ENCODE peak calls at places on chromosomes 4 and X, in six cellular contexts. G, O, V, Z, E and W are unnamed samples. For H3K9me3, the result is how much of the 10 kb centered on the place peaks cover.

GRCh38 chr4:57064811-57065711 is 45.1 kb downstream of the IGFBP7 start:
- DNase-seq in G (no peak), O (peak), V (no peak), Z (no peak), E (peak), W (peak)

GRCh38 chr4:138555584-138555983 is 313.4 kb upstream of the SLC7A11 start:
- DNase-seq in G (no peak), O (no peak), V (no peak), Z (peak), E (no peak), W (no peak)

GRCh38 chr4:36222702-36223101 is 21.6 kb downstream of the ARAP2 start:
- DNase-seq in G (no peak), O (no peak), V (no peak), Z (no peak), E (no peak), W (no peak)

GRCh38 chr4:7429069-7429416 is 5.7 kb downstream of the PSAPL1 start:
- DNase-seq in G (no peak), O (no peak), V (no peak), Z (no peak), E (no peak), W (no peak)

GRCh38 chrX:19627533-19627932 is 112.2 kb upstream of the MAP3K15 start:
- DNase-seq in G (no peak), O (peak), V (no peak), Z (no peak), E (peak), W (peak)

GRCh38 chrX:135194684-135195083 is 23.5 kb upstream of the CT55 start:
- DNase-seq in G (peak), O (no peak), V (no peak), Z (peak), E (no peak), W (no peak)

GRCh38 chr4:20075479-20075878 is 176.2 kb upstream of the SLIT2 start:
- DNase-seq in G (no peak), O (peak), V (no peak), Z (no peak), E (no peak), W (peak)

GRCh38 chr4:76738081-76738931 is 159.6 kb downstream of the SOWAHB start:
- DNase-seq in G (no peak), O (peak), V (no peak), Z (no peak), E (no peak), W (peak)

GRCh38 chr4:3342182-3342854 is 49.5 kb downstream of the RGS12 start:
- DNase-seq in G (no peak), O (peak), V (no peak), Z (no peak), E (no peak), W (peak)

GRCh38 chr4:24642941-24643628 is 58.7 kb upstream of the DHX15 start:
- DNase-seq in G (no peak), O (peak), V (no peak), Z (no peak), E (peak), W (peak)

GRCh38 chr4:88107406-88108107 is 50.9 kb downstream of the ABCG2 start:
- DNase-seq in G (no peak), O (peak), V (no peak), Z (no peak), E (peak), W (no peak)

GRCh38 chr4:172042714-172043114 is 229.5 kb downstream of the GALNTL6 start:
- DNase-seq in G (no peak), O (no peak), V (no peak), Z (no peak), E (peak), W (no peak)

GRCh38 chrX:154317391-154318000 is 21.9 kb downstream of the TKTL1 start:
- DNase-seq in G (no peak), O (peak), V (no peak), Z (peak), E (peak), W (peak)

GRCh38 chrX:11664211-11664888 is 1.4 kb downstream of the ARHGAP6 start:
- DNase-seq in G (no peak), O (no peak), V (no peak), Z (peak), E (peak), W (peak)

GRCh38 chr4:184267673-184268573 is 50.2 kb upstream of the ENPP6 start:
- DNase-seq in G (no peak), O (peak), V (no peak), Z (peak), E (peak), W (peak)

GRCh38 chrX:64394874-64395567 is at the start of gene MTMR8:
- DNase-seq in G (peak), O (no peak), V (peak), Z (peak), E (peak), W (peak)

GRCh38 chrX:78527263-78527662 is 131.9 kb downstream of the RTL3 start:
- DNase-seq in G (no peak), O (peak), V (no peak), Z (no peak), E (peak), W (no peak)

GRCh38 chrX:74242050-74242449 is 61.9 kb upstream of the ZCCHC13 start:
- DNase-seq in G (no peak), O (peak), V (no peak), Z (no peak), E (no peak), W (peak)

GRCh38 chrX:41655631-41656030 is 33.1 kb upstream of the GPR34 start:
- DNase-seq in G (no peak), O (peak), V (no peak), Z (no peak), E (no peak), W (peak)

GRCh38 chr4:8252301-8253173 is 17.0 kb upstream of the HTRA3 start:
- DNase-seq in G (no peak), O (peak), V (no peak), Z (no peak), E (no peak), W (peak)

GRCh38 chr4:72031868-72032619 is at the start of gene NPFFR2:
- DNase-seq in G (peak), O (no peak), V (peak), Z (peak), E (peak), W (peak)

GRCh38 chrX:141989134-141989533 is 85.4 kb downstream of the MAGEC1 start:
- DNase-seq in G (no peak), O (no peak), V (no peak), Z (no peak), E (no peak), W (no peak)

GRCh38 chrX:12013220-12013619 is 125.1 kb upstream of the FRMPD4 start:
- DNase-seq in G (no peak), O (peak), V (no peak), Z (no peak), E (peak), W (peak)

GRCh38 chr4:74339501-74339900 is 25.4 kb upstream of the EREG start:
- DNase-seq in G (no peak), O (no peak), V (no peak), Z (no peak), E (no peak), W (no peak)

GRCh38 chrX:119118780-119119395 is 8.7 kb downstream of the KIAA1210 start:
- DNase-seq in G (peak), O (peak), V (peak), Z (peak), E (peak), W (peak)

GRCh38 chr4:109745830-109746229 is 16.0 kb upstream of the PLA2G12A start:
- DNase-seq in G (no peak), O (no peak), V (no peak), Z (no peak), E (no peak), W (no peak)

GRCh38 chr4:185312699-185313098 is 83.0 kb downstream of the LRP2BP start:
- DNase-seq in G (no peak), O (peak), V (no peak), Z (no peak), E (peak), W (no peak)

GRCh38 chr4:189001283-189001970 is 862.2 kb downstream of the TRIML1 start:
- DNase-seq in G (no peak), O (no peak), V (no peak), Z (no peak), E (no peak), W (no peak)

GRCh38 chr4:24211821-24212220 is 322.0 kb upstream of the PPARGC1A start:
- DNase-seq in G (no peak), O (peak), V (no peak), Z (no peak), E (no peak), W (no peak)

GRCh38 chr4:151486166-151486565 is 77.2 kb downstream of the FHIP1A start:
- DNase-seq in G (no peak), O (peak), V (no peak), Z (no peak), E (no peak), W (peak)

GRCh38 chrX:113580486-113580885 is 739.9 kb upstream of the AMOT start:
- DNase-seq in G (no peak), O (no peak), V (no peak), Z (no peak), E (no peak), W (no peak)

GRCh38 chrX:53186363-53186762 is 38.6 kb downstream of the KDM5C start:
- DNase-seq in G (no peak), O (peak), V (no peak), Z (no peak), E (peak), W (no peak)

GRCh38 chr4:453267-453666 is 45.7 kb downstream of the ZNF721 start:
- DNase-seq in G (no peak), O (no peak), V (no peak), Z (no peak), E (no peak), W (no peak)
- H3K9me3 ChIP-seq in G (half or more), O (half or more), V (half or more), Z (half or more), E (under half), W (half or more)

GRCh38 chr4:153518001-153518400 is 51.8 kb downstream of the TMEM131L start:
- DNase-seq in G (no peak), O (peak), V (no peak), Z (no peak), E (no peak), W (no peak)
- H4K8ac ChIP-seq in G (no peak), O (no peak), V (no peak), Z (no peak), E (no peak), W (no peak)

DNA sequence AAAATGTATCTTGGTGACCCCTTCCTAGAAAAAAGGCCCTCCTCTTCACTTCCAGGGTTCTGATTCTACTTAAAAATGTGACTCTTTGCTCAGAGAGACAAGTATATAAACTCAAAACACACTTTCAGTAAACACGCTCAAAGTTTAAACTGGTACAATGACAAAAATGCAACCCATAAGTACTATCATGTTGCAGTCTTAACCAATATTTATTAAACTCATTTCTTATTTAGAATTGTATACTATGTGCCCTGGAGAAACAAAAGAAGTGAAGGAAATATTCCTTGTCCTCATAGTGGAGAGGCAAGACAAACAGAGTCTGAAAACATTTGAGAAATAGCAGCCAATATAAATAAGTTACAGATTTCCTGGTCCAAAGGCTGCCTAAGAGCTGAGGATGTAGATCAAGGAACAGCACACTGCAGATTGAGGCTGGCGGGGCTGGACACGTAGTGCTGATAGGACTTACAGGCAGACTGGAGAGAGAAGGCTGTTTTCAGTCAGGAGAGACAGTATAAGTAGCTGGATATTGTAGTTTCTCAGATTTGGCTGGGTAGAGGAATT is 39.1 kb upstream of the ANXA3 start:
- DNase-seq in G (no peak), O (peak), V (no peak), Z (no peak), E (peak), W (no peak)
- H3K9me3 ChIP-seq in G (under half), O (under half), V (under half), Z (under half), E (under half), W (under half)

DNA sequence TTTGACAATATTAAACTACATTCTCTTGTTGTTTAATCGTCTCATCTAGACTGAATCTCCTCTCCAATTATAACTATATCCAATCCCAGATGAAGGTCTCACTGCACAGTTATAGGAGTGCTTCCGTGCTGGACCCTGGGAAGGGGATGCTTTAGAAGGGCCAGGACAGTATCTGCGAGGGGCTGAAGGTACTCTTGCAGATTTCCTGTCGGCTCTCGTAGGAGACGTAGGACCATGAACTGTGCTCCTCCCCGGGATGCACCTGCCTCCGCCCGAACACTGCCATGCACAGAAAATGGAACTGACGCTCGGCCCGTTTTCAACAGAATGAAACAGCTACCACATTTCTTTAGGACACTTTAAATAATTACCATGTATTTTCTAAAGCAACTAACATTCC is 39.4 kb downstream of the FAT1 start:
- DNase-seq in G (no peak), O (no peak), V (no peak), Z (no peak), E (no peak), W (no peak)
- H4K8ac ChIP-seq in G (no peak), O (no peak), V (no peak), Z (no peak), E (no peak), W (no peak)